ENCODE peak calls at places on chromosomes 16 and 17, in seven cellular contexts. X is lung, W is mesendoderm, P is NB4, M is Peyer's patch, O is lower leg skin, I is cardiac fibroblast. V is an unnamed sample.

GRCh38 chr16:86628614-86629013 is 50.3 kb downstream of the FOXL1 start:
- DNase-seq in M (no peak), P (no peak), O (no peak), W (no peak), X (no peak), I (no peak), V (no peak)

GRCh38 chr17:41522301-41523224 is 3.9 kb upstream of the KRT15 start:
- DNase-seq in X (no peak), W (no peak), O (no peak), M (peak), I (no peak), P (no peak), V (no peak)

GRCh38 chr17:43634681-43635125 is 27.0 kb downstream of the MEOX1 start:
- DNase-seq in P (no peak), M (no peak), W (no peak), I (peak), X (no peak), O (peak), V (no peak)

GRCh38 chr17:45666046-45666600 is 118.0 kb upstream of the CRHR1 start:
- DNase-seq in P (peak), I (no peak), O (no peak), X (no peak), W (no peak), M (no peak), V (no peak)

GRCh38 chr16:85174871-85175723 is 62.8 kb upstream of the CIBAR2 start:
- DNase-seq in O (no peak), X (no peak), I (peak), M (no peak), P (no peak), W (no peak), V (peak)

GRCh38 chr17:42553161-42553818 is 567 bp downstream of the HSD17B1 start:
- DNase-seq in I (peak), O (no peak), M (no peak), W (peak), P (no peak), X (no peak), V (no peak)

GRCh38 chr17:38415250-38416194 is 12.7 kb upstream of the ARHGAP23 start:
- DNase-seq in W (peak), P (peak), X (peak), M (no peak), I (peak), O (no peak), V (peak)

GRCh38 chr17:67531291-67531690 is 154.2 kb downstream of the PITPNC1 start:
- DNase-seq in M (peak), I (peak), W (peak), X (no peak), P (no peak), O (no peak), V (no peak)

GRCh38 chr17:58352843-58353719 is 1.1 kb upstream of the SUPT4H1 start:
- DNase-seq in X (no peak), O (no peak), I (peak), P (peak), W (peak), M (peak), V (peak)

GRCh38 chr17:43356999-43357398 is 41.8 kb upstream of the ARL4D start:
- DNase-seq in M (no peak), W (no peak), X (no peak), O (no peak), P (no peak), I (peak), V (peak)

GRCh38 chr17:11738151-11738550 is 139.9 kb downstream of the DNAH9 start:
- DNase-seq in M (no peak), I (no peak), O (no peak), W (no peak), P (no peak), X (no peak), V (no peak)

GRCh38 chr17:42281571-42282096 is 5.4 kb upstream of the STAT5B start:
- DNase-seq in O (no peak), I (no peak), M (peak), W (no peak), X (no peak), P (no peak), V (no peak)

GRCh38 chr17:36598951-36599401 is 2.4 kb upstream of the MRM1 start:
- DNase-seq in O (no peak), I (no peak), M (peak), W (no peak), P (no peak), X (no peak), V (no peak)

GRCh38 chr16:12569061-12569460 is 234.6 kb downstream of the CPPED1 start:
- DNase-seq in M (no peak), X (no peak), W (no peak), I (no peak), P (no peak), O (no peak), V (no peak)

GRCh38 chr16:2842340-2843000 is 12.4 kb downstream of the ZG16B start:
- DNase-seq in W (peak), O (no peak), X (peak), P (peak), M (peak), I (peak), V (peak)

GRCh38 chr17:193426-193810 is 12.0 kb upstream of the DOC2B start:
- DNase-seq in O (no peak), P (no peak), M (no peak), X (no peak), I (no peak), W (no peak), V (no peak)

GRCh38 chr17:67390646-67391480 is 13.8 kb downstream of the PITPNC1 start:
- DNase-seq in I (peak), M (peak), W (no peak), X (peak), P (peak), O (no peak), V (peak)

GRCh38 chr16:84932691-84933090 is 78.6 kb downstream of the ZDHHC7 start:
- DNase-seq in W (no peak), P (no peak), I (no peak), X (no peak), M (no peak), O (no peak), V (no peak)

GRCh38 chr17:43442711-43443110 is 41.1 kb upstream of the DHX8 start:
- DNase-seq in I (peak), X (no peak), O (no peak), W (no peak), P (no peak), M (no peak), V (peak)

GRCh38 chr17:3043737-3044365 is 19.6 kb downstream of the OR1D5 start:
- DNase-seq in I (peak), X (no peak), O (no peak), P (peak), W (peak), M (no peak), V (no peak)

GRCh38 chr16:29790949-29791844 is 646 bp downstream of the KIF22 start:
- DNase-seq in M (peak), I (peak), X (no peak), P (peak), O (no peak), W (no peak), V (peak)

GRCh38 chr17:5669191-5669590 is 84.9 kb upstream of the NLRP1 start:
- DNase-seq in X (no peak), P (no peak), O (no peak), I (no peak), W (no peak), M (no peak), V (no peak)

GRCh38 chr17:42548070-42548837 is 4.5 kb upstream of the HSD17B1 start:
- DNase-seq in P (no peak), X (peak), M (peak), I (peak), O (no peak), W (peak), V (no peak)

GRCh38 chr16:56353054-56353921 is 72.1 kb downstream of the AMFR start:
- DNase-seq in M (peak), X (no peak), I (no peak), O (no peak), P (no peak), W (no peak), V (no peak)

GRCh38 chr17:14298221-14298994 is 2.5 kb upstream of the HS3ST3B1 start:
- DNase-seq in W (no peak), M (no peak), I (no peak), X (peak), P (no peak), O (no peak), V (peak)
- H3K4me3 ChIP-seq in W (no peak), M (no peak), I (no peak), X (no peak), P (no peak), O (no peak), V (peak)

GRCh38 chr17:8294361-8294760 is 839 bp downstream of the SLC25A35 start:
- DNase-seq in I (no peak), O (no peak), W (no peak), X (no peak), P (no peak), M (no peak), V (no peak)
- H3K4me3 ChIP-seq in I (no peak), O (no peak), W (no peak), X (no peak), P (no peak), M (no peak), V (peak)

GRCh38 chr16:87856796-87857228 is 12.5 kb downstream of the SLC7A5 start:
- DNase-seq in M (no peak), P (peak), X (no peak), O (no peak), I (peak), W (no peak), V (no peak)

GRCh38 chr16:87855852-87856715 is 13.2 kb downstream of the SLC7A5 start:
- DNase-seq in W (no peak), O (no peak), I (peak), X (no peak), M (peak), P (peak), V (no peak)

GRCh38 chr16:87854907-87855683 is 14.2 kb downstream of the SLC7A5 start:
- DNase-seq in M (no peak), W (no peak), I (no peak), X (no peak), P (no peak), O (no peak), V (no peak)

GRCh38 chr16:87853411-87854052 is 15.8 kb downstream of the SLC7A5 start:
- DNase-seq in W (peak), P (peak), M (peak), X (peak), I (peak), O (peak), V (peak)

DNA sequence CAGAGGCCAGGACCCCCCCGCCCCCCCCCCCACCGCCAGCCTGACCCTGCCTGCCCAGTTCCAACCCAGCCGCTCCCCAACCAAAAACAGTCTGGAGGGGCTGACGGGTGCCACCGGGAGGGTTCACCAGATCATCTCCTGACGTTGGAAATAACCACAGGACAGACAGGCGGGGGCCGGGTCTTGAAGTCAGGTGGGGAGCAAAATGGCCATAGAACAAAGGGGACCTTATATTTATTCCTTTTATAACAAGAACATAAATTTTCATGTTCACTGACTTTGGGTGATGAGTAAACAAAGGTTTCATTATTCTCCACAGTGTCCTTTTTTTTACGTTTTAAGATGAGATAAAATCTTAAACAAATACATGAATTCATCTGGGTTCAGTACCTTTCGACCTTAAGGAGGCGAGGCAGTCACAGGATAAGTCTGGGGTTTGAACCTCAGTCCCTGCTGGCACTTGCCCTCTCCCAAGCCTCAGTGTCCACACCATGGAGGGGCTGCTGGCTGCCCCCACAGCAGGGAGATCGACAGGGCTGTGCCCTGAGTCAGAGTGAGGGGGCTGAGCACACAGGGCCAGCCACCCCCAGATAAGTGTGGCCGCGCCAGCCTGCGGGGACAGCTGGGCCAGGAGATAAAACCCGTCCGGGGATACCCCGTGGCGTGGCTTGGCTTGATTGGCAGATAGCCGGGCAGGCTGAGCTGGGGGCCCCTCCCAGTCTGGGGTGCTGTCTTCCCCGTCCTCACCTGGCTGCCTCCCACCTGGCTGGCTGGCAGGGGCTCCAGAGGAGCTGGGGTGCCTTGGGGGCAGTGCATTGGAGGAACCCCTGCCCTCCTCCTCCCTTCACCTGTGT is 15.0 kb downstream of the SLC7A5 start:
- DNase-seq in P (no peak), O (no peak), X (no peak), W (no peak), M (no peak), I (peak), V (no peak)
- H3K4me3 ChIP-seq in P (no peak), O (no peak), X (no peak), W (no peak), M (peak), I (no peak), V (no peak)

DNA sequence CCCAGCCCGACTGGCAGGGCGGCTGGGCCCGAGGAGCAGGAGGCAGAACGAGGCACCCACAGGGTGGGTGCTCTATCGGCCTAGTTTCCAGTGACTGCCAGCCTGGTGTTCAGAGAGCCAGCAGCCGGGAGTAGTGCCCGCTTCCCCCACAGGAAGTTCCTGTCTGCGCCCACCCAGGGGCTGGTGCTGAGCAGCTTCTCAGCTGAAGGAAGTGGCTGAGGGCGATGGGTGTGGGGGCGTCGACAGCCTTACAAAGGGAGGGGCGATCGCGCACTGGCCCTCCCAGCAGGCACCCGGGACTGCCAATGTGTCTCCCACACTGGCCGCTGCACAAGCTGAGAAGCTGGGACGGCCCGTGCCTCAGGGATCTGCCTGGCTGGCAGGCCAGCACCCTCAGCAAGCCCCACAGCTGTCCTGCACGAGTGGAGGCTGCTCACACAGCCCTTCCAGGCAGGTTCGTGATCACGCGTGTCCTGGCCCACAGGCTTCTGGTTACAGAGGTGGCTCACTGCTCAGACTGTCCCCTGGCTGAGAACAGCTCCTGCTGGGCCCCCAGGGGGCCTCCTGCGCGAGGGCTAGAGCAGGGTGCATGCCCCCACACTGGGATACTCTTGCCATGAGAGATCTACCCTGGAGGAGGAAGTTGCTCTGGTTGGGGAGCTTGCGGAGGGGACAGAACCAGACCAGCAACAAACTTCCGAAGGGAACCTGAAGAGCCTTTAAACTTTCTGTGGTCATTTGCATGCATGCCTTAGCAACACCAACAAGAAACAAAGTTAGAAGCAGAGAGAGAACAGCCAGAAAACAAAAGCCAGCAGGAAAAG is 2.5 kb downstream of the RNF166 start:
- DNase-seq in X (peak), P (peak), M (peak), W (no peak), I (no peak), O (no peak), V (no peak)
- H3K4me3 ChIP-seq in X (no peak), P (peak), M (peak), W (no peak), I (no peak), O (no peak), V (no peak)

GRCh38 chr16:79602615-79603014 is 2.1 kb upstream of the MAF start:
- DNase-seq in M (peak), O (no peak), I (no peak), W (no peak), P (no peak), X (no peak), V (no peak)
- H3K4me3 ChIP-seq in M (peak), O (no peak), I (no peak), W (no peak), P (no peak), X (no peak), V (no peak)

DNA sequence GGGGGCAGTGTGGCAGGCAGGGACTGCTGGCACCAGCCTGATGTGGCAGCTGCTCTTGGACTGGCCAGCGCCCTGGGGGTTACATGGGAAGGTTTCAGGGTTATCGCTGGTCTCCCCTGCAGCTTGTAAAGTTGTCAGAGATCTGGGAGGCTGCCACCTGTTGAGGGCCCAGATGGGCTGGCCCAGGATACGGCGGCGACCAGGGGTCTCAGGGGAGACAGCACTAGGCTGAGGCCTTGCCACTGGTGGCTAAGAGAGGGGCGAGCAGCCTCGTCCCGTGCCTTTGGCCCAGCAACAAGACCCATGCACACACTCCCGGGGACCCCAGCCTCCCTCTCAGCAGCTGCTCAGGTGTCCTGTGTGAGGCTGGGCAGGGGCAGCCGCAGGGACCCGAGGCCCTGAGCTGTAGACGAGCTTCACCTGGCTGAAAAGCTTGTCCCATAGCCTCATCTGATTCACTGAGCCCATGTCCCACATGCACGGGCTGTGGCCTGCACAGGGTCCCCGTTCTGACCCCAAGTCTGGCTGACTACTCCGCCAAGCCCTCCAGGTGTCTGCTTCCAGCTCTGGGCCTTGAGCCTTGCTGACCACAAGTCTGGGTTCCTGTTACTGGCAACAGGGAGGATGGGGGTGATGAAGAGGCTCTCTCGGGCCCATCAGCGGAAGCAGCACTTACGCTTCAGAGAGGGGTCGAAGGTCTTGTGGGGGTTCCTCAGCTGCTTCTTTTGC is 6.2 kb downstream of the DUS1L start:
- DNase-seq in W (no peak), P (no peak), O (no peak), X (no peak), I (no peak), M (no peak), V (no peak)
- H3K4me3 ChIP-seq in W (no peak), P (no peak), O (no peak), X (no peak), I (no peak), M (no peak), V (no peak)

GRCh38 chr17:48994548-48995331 is 2.4 kb upstream of the IGF2BP1 start:
- DNase-seq in P (peak), O (no peak), M (no peak), I (no peak), W (no peak), X (no peak), V (no peak)
- H3K4me3 ChIP-seq in P (peak), O (no peak), M (no peak), I (no peak), W (peak), X (no peak), V (no peak)